ENCODE peak calls at places on chromosome 18, in five cellular contexts. G is K562, J is breast epithelium, R is endothelial cell, M is tibial nerve. D is an unnamed sample.

GRCh38 chr18:68660355-68661183 is 54.3 kb downstream of the TMX3 start:
- DNase-seq in G (peak; percentile 33), R (no peak), M (no peak), J (no peak), D (peak; percentile 43)

GRCh38 chr18:70194227-70194890 is 11.1 kb downstream of the RTTN start:
- DNase-seq in J (no peak), G (no peak), R (no peak), M (no peak), D (no peak)

GRCh38 chr18:3238742-3239141 is 8.9 kb upstream of the MYL12A start:
- DNase-seq in J (no peak), M (no peak), R (no peak), G (no peak), D (no peak)

GRCh38 chr18:3585656-3586509 is 135.9 kb downstream of the TGIF1 start:
- DNase-seq in G (peak; percentile 98), J (peak; percentile 65), R (peak; percentile 85), M (peak; percentile 62), D (peak; percentile 71)

GRCh38 chr18:10051877-10052631 is 138.2 kb downstream of the VAPA start:
- DNase-seq in J (peak; percentile 85), G (no peak), M (peak; percentile 62), R (no peak), D (peak; percentile 79)

GRCh38 chr18:55777666-55778304 is 189.8 kb upstream of the TCF4 start:
- DNase-seq in M (no peak), G (no peak), R (no peak), J (no peak), D (no peak)

GRCh38 chr18:50665519-50665918 is 105.6 kb downstream of the MAPK4 start:
- DNase-seq in M (no peak), G (no peak), J (no peak), R (no peak), D (no peak)

GRCh38 chr18:74942319-74942910 is 266.5 kb downstream of the PTGR3 start:
- DNase-seq in R (no peak), M (no peak), G (no peak), J (no peak), D (peak; percentile 37)

GRCh38 chr18:79939096-79939495 is 12.4 kb downstream of the SLC66A2 start:
- DNase-seq in M (no peak), J (peak; percentile 82), G (no peak), R (no peak), D (no peak)

GRCh38 chr18:49853436-49853835 is 40.1 kb upstream of the ACAA2 start:
- DNase-seq in R (no peak), J (no peak), M (no peak), G (no peak), D (no peak)

GRCh38 chr18:42028232-42028832 is 73.3 kb downstream of the PIK3C3 start:
- DNase-seq in M (no peak), J (no peak), R (peak; percentile 38), G (peak; percentile 18), D (peak; percentile 32)

GRCh38 chr18:55510809-55511208 is 77.2 kb downstream of the TCF4 start:
- DNase-seq in J (no peak), M (no peak), G (no peak), R (peak; percentile 42), D (peak; percentile 43)

GRCh38 chr18:67278984-67279383 is 237.5 kb downstream of the DSEL start:
- DNase-seq in R (no peak), J (no peak), M (no peak), G (no peak), D (no peak)

GRCh38 chr18:79476031-79476917 is 80.5 kb downstream of the NFATC1 start:
- DNase-seq in M (no peak), R (no peak), G (no peak), J (peak; percentile 57), D (no peak)

GRCh38 chr18:59359576-59359952 is 499 bp upstream of the LMAN1 start:
- DNase-seq in M (no peak), R (no peak), J (no peak), G (no peak), D (no peak)

GRCh38 chr18:25814841-25815458 is 275.5 kb downstream of the SS18 start:
- DNase-seq in G (no peak), R (no peak), M (no peak), J (no peak), D (no peak)

GRCh38 chr18:69674292-69674877 is 273.3 kb downstream of the CD226 start:
- DNase-seq in G (no peak), M (no peak), J (no peak), R (no peak), D (no peak)

GRCh38 chr18:26487437-26487836 is 60.9 kb downstream of the KCTD1 start:
- DNase-seq in G (no peak), J (peak; percentile 66), R (no peak), M (no peak), D (no peak)

GRCh38 chr18:21664069-21664468 is 40.5 kb downstream of the ABHD3 start:
- DNase-seq in M (no peak), J (no peak), G (no peak), R (no peak), D (no peak)

GRCh38 chr18:43634994-43635393 is 357.7 kb upstream of the SYT4 start:
- DNase-seq in J (no peak), R (no peak), M (no peak), G (no peak), D (no peak)

GRCh38 chr18:61892683-61893303 is at the start of gene RNF152:
- DNase-seq in J (no peak), M (no peak), G (no peak), R (peak; percentile 41), D (no peak)

GRCh38 chr18:38464024-38464423 is 898.4 kb upstream of the CELF4 start:
- DNase-seq in G (no peak), M (no peak), R (no peak), J (no peak), D (no peak)

GRCh38 chr18:63747006-63747405 is 28.2 kb upstream of the SERPINB7 start:
- DNase-seq in M (no peak), G (no peak), J (no peak), R (no peak), D (no peak)

GRCh38 chr18:63736856-63737255 is 34.1 kb downstream of the SERPINB11 start:
- DNase-seq in G (no peak), M (no peak), J (no peak), R (no peak), D (peak; percentile 29)

DNA sequence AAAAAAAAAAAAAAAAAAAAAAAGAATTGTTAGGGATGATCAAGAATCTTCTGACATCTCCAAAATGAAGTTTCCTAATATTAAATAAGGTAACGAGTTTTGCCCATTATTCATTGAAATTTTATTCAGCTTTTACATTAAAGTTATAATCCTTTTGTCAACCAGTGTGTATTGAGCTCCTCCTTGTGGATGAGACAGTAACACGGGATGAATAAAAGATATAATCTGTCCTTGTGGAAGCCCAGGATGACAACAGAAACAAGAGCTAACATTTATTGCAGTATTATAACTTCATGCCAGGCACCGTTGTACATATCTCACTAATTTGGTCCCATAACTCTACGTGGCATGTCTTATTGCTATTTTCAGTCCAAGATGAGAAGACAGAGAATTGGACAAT is 33.4 kb upstream of the SERPINB7 start:
- DNase-seq in R (no peak), M (no peak), G (no peak), J (no peak), D (peak; percentile 76)
- TF ChIP-seq CTCF in R (no peak), M (no peak), G (peak; percentile 2), J (no peak), D (peak; percentile 84)

GRCh38 chr18:12885500-12885899 is 1.5 kb upstream of the PTPN2 start:
- DNase-seq in R (no peak), G (peak; percentile 66), J (no peak), M (no peak), D (no peak)

GRCh38 chr18:12883003-12883683 is 894 bp downstream of the PTPN2 start:
- DNase-seq in M (no peak), J (no peak), R (peak; percentile 41), G (no peak), D (no peak)

GRCh38 chr18:12883684-12884520 is at the start of gene PTPN2:
- DNase-seq in G (peak; percentile 96), J (peak; percentile 90), R (peak; percentile 88), M (peak; percentile 81), D (peak; percentile 89)

GRCh38 chr18:12884521-12885323 is 685 bp upstream of the PTPN2 start:
- DNase-seq in R (no peak), J (no peak), G (no peak), M (no peak), D (no peak)

DNA sequence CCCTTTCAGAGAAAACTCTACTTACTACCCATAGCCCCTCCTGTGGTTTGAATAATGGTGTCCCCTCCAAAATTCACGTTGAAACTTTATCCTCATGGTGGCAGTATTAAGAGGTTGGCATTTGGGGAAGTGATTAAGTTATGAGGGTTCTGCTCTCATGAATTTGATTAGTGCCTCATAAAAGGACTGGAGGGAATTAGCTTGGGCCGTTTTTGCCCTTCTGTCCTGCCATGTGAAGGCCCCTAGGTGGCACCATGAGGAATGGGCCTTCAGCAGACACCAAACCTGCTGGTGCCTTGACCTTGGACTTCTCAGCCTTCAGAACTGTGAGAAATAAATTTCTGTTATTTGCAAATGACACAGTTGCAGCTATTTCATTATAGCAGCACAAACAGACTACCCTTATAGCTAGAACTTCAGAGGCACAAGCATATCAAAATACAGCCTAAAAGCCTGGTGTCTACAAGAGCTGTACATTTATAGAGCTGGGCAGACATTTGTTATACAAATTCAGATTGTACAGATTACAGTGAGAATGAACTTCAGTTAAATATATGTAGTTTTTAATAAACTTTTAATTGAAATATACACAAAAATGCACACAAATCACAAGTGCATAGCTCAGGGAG is 2.6 kb upstream of the PTPN2 start:
- DNase-seq in R (no peak), J (no peak), G (peak; percentile 40), M (no peak), D (no peak)
- TF ChIP-seq CTCF in R (peak; percentile 23), J (no peak), G (peak; percentile 36), M (peak; percentile 9), D (peak; percentile 73)

DNA sequence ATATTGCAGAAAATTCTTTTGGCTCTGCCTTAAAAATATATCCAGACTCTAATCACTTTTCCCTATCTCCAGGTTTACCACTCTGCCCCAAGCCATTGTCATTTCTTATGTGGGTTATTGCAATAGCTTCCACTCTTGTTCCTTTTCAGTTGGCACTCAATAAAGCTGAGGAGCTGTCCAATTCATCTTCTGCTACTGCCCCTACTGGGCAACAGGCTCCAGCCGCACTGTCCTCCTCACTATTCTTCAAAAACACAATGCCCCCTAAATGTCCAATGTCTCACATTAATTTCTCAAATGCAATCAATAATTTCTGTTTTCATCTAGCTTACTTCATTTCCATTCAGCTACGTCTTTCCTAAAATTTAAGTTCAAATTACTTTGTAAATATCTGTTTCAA is 1262.5 kb upstream of the CDH2 start:
- DNase-seq in J (no peak), R (no peak), G (no peak), M (no peak), D (no peak)
- TF ChIP-seq CTCF in J (no peak), R (no peak), G (no peak), M (no peak), D (peak; percentile 45)

DNA sequence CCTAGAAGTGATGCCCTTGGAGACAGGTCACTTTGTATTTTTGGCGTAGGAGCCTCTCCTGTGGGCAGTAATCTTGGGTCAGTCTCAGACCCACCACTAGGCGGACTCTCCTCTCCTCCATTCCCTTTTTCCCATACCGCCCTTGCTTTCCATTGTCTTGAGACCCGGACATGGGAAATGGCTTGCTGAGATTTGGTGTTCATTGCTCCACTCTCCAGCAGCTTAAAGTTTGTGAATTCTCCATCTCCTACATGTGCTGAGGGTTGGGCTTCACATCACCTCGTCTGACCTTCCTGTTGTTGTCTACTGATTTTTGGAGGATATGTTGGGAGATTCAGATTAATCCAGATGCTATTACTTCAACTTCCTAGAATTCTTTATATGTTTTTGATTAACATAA is 159.2 kb upstream of the RAB12 start:
- DNase-seq in R (peak; percentile 59), J (no peak), G (peak; percentile 48), M (no peak), D (no peak)
- TF ChIP-seq CTCF in R (peak; percentile 81), J (peak; percentile 18), G (peak; percentile 62), M (peak; percentile 5), D (peak; percentile 78)

GRCh38 chr18:58088723-58089074 is 44.7 kb downstream of the NEDD4L start:
- DNase-seq in M (no peak), J (no peak), G (no peak), R (no peak), D (no peak)
- TF ChIP-seq CTCF in M (no peak), J (no peak), G (no peak), R (no peak), D (no peak)

D was measured in HFFc6.